ENCODE peak calls at places on chromosomes 11 and 22, in seven cellular contexts. D is lower lobe of right lung; S is WTC11; R is small intestine; M is stimulated activated CD4-positive, alpha-beta T cell treated with anti-CD3 and anti-CD28 coated beads, TNF-alpha, amount 100 ng/mL, for 24 hours; B is sciatic nerve; C is fibroblast of pulmonary artery. L is an unnamed sample.

GRCh38 chr11:27857014-27857413 is 156.8 kb upstream of the BDNF start:
- DNase-seq in D (no peak), S (no peak), R (no peak), M (no peak), B (no peak), C (no peak), L (no peak)

GRCh38 chr22:29782061-29782845 is 15.1 kb downstream of the UQCR10 start:
- DNase-seq in D (peak; percentile 54), S (no peak), R (peak; percentile 86), M (no peak), B (no peak), C (peak; percentile 28), L (no peak)

GRCh38 chr22:49104434-49104833 is 723.2 kb downstream of the BRD1 start:
- DNase-seq in D (no peak), S (no peak), R (no peak), M (no peak), B (no peak), C (no peak), L (no peak)

GRCh38 chr11:7413961-7414728 is 71.2 kb upstream of the OLFML1 start:
- DNase-seq in D (no peak), S (no peak), R (no peak), M (no peak), B (no peak), C (no peak), L (peak; percentile 15)

GRCh38 chr11:117502285-117502856 is 174.7 kb downstream of the CEP164 start:
- DNase-seq in D (no peak), S (no peak), R (peak; percentile 56), M (no peak), B (no peak), C (no peak), L (no peak)

GRCh38 chr11:130633466-130633865 is 185.0 kb downstream of the ADAMTS15 start:
- DNase-seq in D (no peak), S (no peak), R (no peak), M (no peak), B (no peak), C (no peak), L (no peak)

GRCh38 chr11:27699242-27699925 is 871 bp downstream of the BDNF start:
- DNase-seq in D (no peak), S (peak; percentile 33), R (no peak), M (no peak), B (no peak), C (peak; percentile 58), L (peak; percentile 56)

GRCh38 chr22:42173183-42173926 is 42.7 kb upstream of the CYP2D6 start:
- DNase-seq in D (no peak), S (no peak), R (no peak), M (no peak), B (no peak), C (no peak), L (no peak)

GRCh38 chr22:42581762-42582716 is 28.3 kb downstream of the SERHL2 start:
- DNase-seq in D (peak; percentile 84), S (peak; percentile 75), R (peak; percentile 71), M (peak; percentile 77), B (peak; percentile 89), C (peak; percentile 74), L (peak; percentile 85)

GRCh38 chr11:66637557-66638176 is 836 bp upstream of the RBM4 start:
- DNase-seq in D (no peak), S (no peak), R (no peak), M (no peak), B (no peak), C (no peak), L (peak; percentile 82)

GRCh38 chr11:60935676-60936442 is 11.6 kb downstream of the TMEM132A start:
- DNase-seq in D (no peak), S (no peak), R (no peak), M (no peak), B (peak; percentile 42), C (no peak), L (no peak)

GRCh38 chr11:131977231-131977630 is 606.8 kb downstream of the NTM start:
- DNase-seq in D (no peak), S (no peak), R (no peak), M (no peak), B (no peak), C (peak; percentile 23), L (no peak)

GRCh38 chr22:27399161-27399560 is 402.4 kb downstream of the MN1 start:
- DNase-seq in D (no peak), S (no peak), R (no peak), M (no peak), B (no peak), C (no peak), L (no peak)

GRCh38 chr11:65169164-65169641 is 830 bp upstream of the SPDYC start:
- DNase-seq in D (no peak), S (no peak), R (no peak), M (no peak), B (peak; percentile 25), C (peak; percentile 72), L (peak; percentile 31)

GRCh38 chr11:72138821-72139390 is 3.4 kb downstream of the FOLR3 start:
- DNase-seq in D (no peak), S (no peak), R (no peak), M (no peak), B (no peak), C (no peak), L (no peak)

GRCh38 chr11:89491141-89491690 is at the start of gene NOX4:
- DNase-seq in D (peak; percentile 50), S (peak; percentile 75), R (no peak), M (no peak), B (peak; percentile 70), C (peak; percentile 63), L (peak; percentile 69)

GRCh38 chr11:93936416-93936815 is 84.7 kb upstream of the HEPHL1 start:
- DNase-seq in D (no peak), S (no peak), R (no peak), M (no peak), B (no peak), C (no peak), L (peak; percentile 81)

GRCh38 chr11:66277475-66278391 is at the start of gene CNIH2:
- DNase-seq in D (no peak), S (peak; percentile 59), R (peak; percentile 74), M (no peak), B (no peak), C (no peak), L (peak; percentile 90)

GRCh38 chr11:101401245-101401644 is 182.6 kb downstream of the TRPC6 start:
- DNase-seq in D (no peak), S (no peak), R (no peak), M (no peak), B (no peak), C (peak; percentile 4), L (no peak)

GRCh38 chr11:78417888-78418583 is 416 bp upstream of the GAB2 start:
- DNase-seq in D (peak; percentile 91), S (peak; percentile 79), R (peak; percentile 82), M (peak; percentile 46), B (peak; percentile 89), C (peak; percentile 77), L (peak; percentile 99)

GRCh38 chr22:42207918-42208317 is 62.5 kb downstream of the TCF20 start:
- DNase-seq in D (no peak), S (no peak), R (no peak), M (no peak), B (no peak), C (no peak), L (no peak)

GRCh38 chr11:60658409-60658808 is 41.0 kb upstream of the MS4A8 start:
- DNase-seq in D (no peak), S (no peak), R (peak; percentile 10), M (no peak), B (no peak), C (no peak), L (peak; percentile 90)

GRCh38 chr11:75773595-75774353 is 5.2 kb downstream of the DGAT2 start:
- DNase-seq in D (peak; percentile 32), S (no peak), R (no peak), M (no peak), B (no peak), C (no peak), L (no peak)

GRCh38 chr22:46934746-46935491 is 172.5 kb downstream of the TBC1D22A start:
- DNase-seq in D (no peak), S (no peak), R (peak; percentile 96), M (no peak), B (no peak), C (peak; percentile 92), L (peak; percentile 42)

GRCh38 chr11:15148181-15148580 is 33.5 kb downstream of the INSC start:
- DNase-seq in D (no peak), S (no peak), R (no peak), M (no peak), B (no peak), C (no peak), L (no peak)

GRCh38 chr11:128790200-128790599 is 76.9 kb downstream of the KCNJ1 start:
- DNase-seq in D (no peak), S (no peak), R (no peak), M (no peak), B (peak; percentile 84), C (peak; percentile 89), L (no peak)

GRCh38 chr22:44384563-44384940 is 71.8 kb upstream of the SHISAL1 start:
- DNase-seq in D (peak; percentile 20), S (no peak), R (no peak), M (no peak), B (no peak), C (no peak), L (no peak)

GRCh38 chr11:1120532-1121342 is 37.0 kb upstream of the MUC5AC start:
- DNase-seq in D (no peak), S (peak; percentile 7), R (no peak), M (no peak), B (no peak), C (no peak), L (no peak)

GRCh38 chr22:43381693-43382092 is 30.1 kb upstream of the MPPED1 start:
- DNase-seq in D (peak; percentile 20), S (no peak), R (peak; percentile 55), M (no peak), B (no peak), C (no peak), L (no peak)

GRCh38 chr11:33696411-33696810 is 4.2 kb downstream of the C11orf91 start:
- DNase-seq in D (no peak), S (no peak), R (no peak), M (no peak), B (no peak), C (no peak), L (no peak)

GRCh38 chr11:27838674-27839073 is 138.4 kb upstream of the BDNF start:
- DNase-seq in D (no peak), S (no peak), R (no peak), M (no peak), B (no peak), C (no peak), L (no peak)

GRCh38 chr22:30204742-30205111 is 41.8 kb downstream of the LIF start:
- DNase-seq in D (no peak), S (no peak), R (peak; percentile 37), M (no peak), B (no peak), C (peak; percentile 86), L (peak; percentile 12)

GRCh38 chr11:62034045-62034355 is 66.6 kb upstream of the FTH1 start:
- DNase-seq in D (no peak), S (no peak), R (no peak), M (no peak), B (no peak), C (no peak), L (no peak)

GRCh38 chr11:89381094-89381493 is 110.1 kb downstream of the NOX4 start:
- DNase-seq in D (no peak), S (no peak), R (no peak), M (no peak), B (no peak), C (peak; percentile 97), L (no peak)